ENCODE peak calls at places on chromosomes 2 and 18, in four cellular contexts. One of them, this sample, is unnamed.

GRCh38 chr2:84297155-84297554 is 161.9 kb downstream of the SUCLG1 start:
- DNase-seq in thyroid gland: no peak
- DNase-seq in HFF-Myc: no peak
- DNase-seq in RWPE1: peak; percentile 92
- DNase-seq in this sample: no peak

GRCh38 chr18:12858961-12859360 is 25.1 kb downstream of the PTPN2 start:
- DNase-seq in thyroid gland: no peak
- DNase-seq in HFF-Myc: no peak
- DNase-seq in RWPE1: no peak
- DNase-seq in this sample: no peak

GRCh38 chr2:1437537-1437936 is 24.3 kb downstream of the TPO start:
- DNase-seq in thyroid gland: no peak
- DNase-seq in HFF-Myc: no peak
- DNase-seq in RWPE1: no peak
- DNase-seq in this sample: no peak

GRCh38 chr2:234981197-234982095 is 29.6 kb downstream of the SH3BP4 start:
- DNase-seq in thyroid gland: peak; percentile 95
- DNase-seq in RWPE1: peak; percentile 95
- DNase-seq in HFF-Myc: peak; percentile 98
- DNase-seq in this sample: no peak

GRCh38 chr2:170455617-170456426 is 259.3 kb upstream of the SP5 start:
- DNase-seq in RWPE1: no peak
- DNase-seq in thyroid gland: no peak
- DNase-seq in HFF-Myc: no peak
- DNase-seq in this sample: peak; percentile 19

GRCh38 chr18:9787126-9787525 is 79.0 kb downstream of the RAB31 start:
- DNase-seq in RWPE1: no peak
- DNase-seq in HFF-Myc: no peak
- DNase-seq in thyroid gland: no peak
- DNase-seq in this sample: no peak

GRCh38 chr2:83578405-83578804 is 880.7 kb downstream of the SUCLG1 start:
- DNase-seq in HFF-Myc: no peak
- DNase-seq in RWPE1: no peak
- DNase-seq in thyroid gland: no peak
- DNase-seq in this sample: no peak

GRCh38 chr2:28544915-28545589 is 49.2 kb downstream of the PLB1 start:
- DNase-seq in RWPE1: no peak
- DNase-seq in thyroid gland: no peak
- DNase-seq in HFF-Myc: no peak
- DNase-seq in this sample: no peak

GRCh38 chr2:172790404-172790803 is 54.8 kb downstream of the RAPGEF4 start:
- DNase-seq in HFF-Myc: no peak
- DNase-seq in RWPE1: no peak
- DNase-seq in thyroid gland: no peak
- DNase-seq in this sample: no peak

GRCh38 chr2:105248316-105249070 is 7.0 kb downstream of the GPR45 start:
- DNase-seq in thyroid gland: no peak
- DNase-seq in HFF-Myc: no peak
- DNase-seq in RWPE1: no peak
- DNase-seq in this sample: no peak

GRCh38 chr18:66616523-66616983 is 12.7 kb upstream of the CDH19 start:
- DNase-seq in HFF-Myc: no peak
- DNase-seq in thyroid gland: no peak
- DNase-seq in RWPE1: no peak
- DNase-seq in this sample: peak; percentile 1

GRCh38 chr2:151032741-151033152 is 228.9 kb downstream of the RBM43 start:
- DNase-seq in RWPE1: no peak
- DNase-seq in HFF-Myc: peak; percentile 99
- DNase-seq in thyroid gland: no peak
- DNase-seq in this sample: no peak

GRCh38 chr2:33375054-33375453 is 101.4 kb upstream of the RASGRP3 start:
- DNase-seq in HFF-Myc: no peak
- DNase-seq in thyroid gland: no peak
- DNase-seq in RWPE1: peak; percentile 12
- DNase-seq in this sample: no peak

GRCh38 chr18:78069784-78070664 is 820.4 kb downstream of the GALR1 start:
- DNase-seq in RWPE1: no peak
- DNase-seq in HFF-Myc: no peak
- DNase-seq in thyroid gland: peak; percentile 47
- DNase-seq in this sample: no peak

GRCh38 chr2:220533485-220533884 is 906.1 kb downstream of the SLC4A3 start:
- DNase-seq in HFF-Myc: peak; percentile 43
- DNase-seq in RWPE1: peak; percentile 19
- DNase-seq in thyroid gland: no peak
- DNase-seq in this sample: no peak

GRCh38 chr18:53004798-53005197 is 664.8 kb downstream of the DCC start:
- DNase-seq in HFF-Myc: no peak
- DNase-seq in thyroid gland: no peak
- DNase-seq in RWPE1: no peak
- DNase-seq in this sample: no peak

GRCh38 chr2:73986085-73986680 is 1.5 kb downstream of the TET3 start:
- DNase-seq in HFF-Myc: no peak
- DNase-seq in RWPE1: no peak
- DNase-seq in thyroid gland: no peak
- DNase-seq in this sample: no peak

GRCh38 chr2:220664272-220665107 is 907.6 kb downstream of the EPHA4 start:
- DNase-seq in RWPE1: no peak
- DNase-seq in thyroid gland: no peak
- DNase-seq in HFF-Myc: no peak
- DNase-seq in this sample: no peak

GRCh38 chr2:168773719-168774521 is 28.5 kb upstream of the NOSTRIN start:
- DNase-seq in thyroid gland: peak; percentile 79
- DNase-seq in HFF-Myc: peak; percentile 26
- DNase-seq in RWPE1: peak; percentile 23
- DNase-seq in this sample: peak; percentile 46

GRCh38 chr2:224328798-224329197 is 73.1 kb downstream of the FAM124B start:
- DNase-seq in RWPE1: no peak
- DNase-seq in thyroid gland: no peak
- DNase-seq in HFF-Myc: no peak
- DNase-seq in this sample: no peak

This sample was measured in LNCaP clone FGC.